ENCODE peak calls at places on chromosomes 16 and 17, in eight cellular contexts. One of them, this sample, is unnamed.

GRCh38 chr17:71071837-71072236 is 902.5 kb downstream of the KCNJ2 start:
- DNase-seq in osteocyte: no peak
- DNase-seq in Peyer's patch: no peak
- DNase-seq in amniotic stem cell: no peak
- DNase-seq in stimulated activated CD8-positive, alpha-beta memory T cell treated with anti-CD3 and anti-CD28 coated beads, Interleukin-2, amount 100 ng/mL, for 1 hour: no peak
- DNase-seq in stimulated activated CD4-positive, alpha-beta T cell treated with anti-CD3 and anti-CD28 coated beads, Interleukin-1b, Interleukin-23, amount 100 ng/mL, for 4 hours: no peak
- DNase-seq in B cell: no peak
- DNase-seq in effector CD4-positive, alpha-beta T cell: no peak
- DNase-seq in this sample: peak; percentile 66

GRCh38 chr17:16463341-16464000 is 28.5 kb downstream of the LRRC75A start:
- DNase-seq in osteocyte: no peak
- DNase-seq in effector CD4-positive, alpha-beta T cell: no peak
- DNase-seq in B cell: no peak
- DNase-seq in stimulated activated CD8-positive, alpha-beta memory T cell treated with anti-CD3 and anti-CD28 coated beads, Interleukin-2, amount 100 ng/mL, for 1 hour: no peak
- DNase-seq in Peyer's patch: peak; percentile 91
- DNase-seq in amniotic stem cell: no peak
- DNase-seq in stimulated activated CD4-positive, alpha-beta T cell treated with anti-CD3 and anti-CD28 coated beads, Interleukin-1b, Interleukin-23, amount 100 ng/mL, for 4 hours: no peak
- DNase-seq in this sample: peak; percentile 66

GRCh38 chr17:1649116-1649843 is 386 bp downstream of the RILP start:
- DNase-seq in stimulated activated CD4-positive, alpha-beta T cell treated with anti-CD3 and anti-CD28 coated beads, Interleukin-1b, Interleukin-23, amount 100 ng/mL, for 4 hours: peak; percentile 70
- DNase-seq in osteocyte: peak; percentile 97
- DNase-seq in effector CD4-positive, alpha-beta T cell: peak; percentile 66
- DNase-seq in B cell: peak; percentile 87
- DNase-seq in Peyer's patch: no peak
- DNase-seq in stimulated activated CD8-positive, alpha-beta memory T cell treated with anti-CD3 and anti-CD28 coated beads, Interleukin-2, amount 100 ng/mL, for 1 hour: peak; percentile 64
- DNase-seq in amniotic stem cell: peak; percentile 72
- DNase-seq in this sample: peak; percentile 46

GRCh38 chr17:47300718-47301117 is 23.0 kb upstream of the EFCAB13 start:
- DNase-seq in osteocyte: no peak
- DNase-seq in stimulated activated CD8-positive, alpha-beta memory T cell treated with anti-CD3 and anti-CD28 coated beads, Interleukin-2, amount 100 ng/mL, for 1 hour: no peak
- DNase-seq in Peyer's patch: no peak
- DNase-seq in amniotic stem cell: no peak
- DNase-seq in stimulated activated CD4-positive, alpha-beta T cell treated with anti-CD3 and anti-CD28 coated beads, Interleukin-1b, Interleukin-23, amount 100 ng/mL, for 4 hours: no peak
- DNase-seq in effector CD4-positive, alpha-beta T cell: no peak
- DNase-seq in B cell: no peak
- DNase-seq in this sample: no peak

GRCh38 chr17:33229499-33229898 is 63.6 kb downstream of the ASIC2 start:
- DNase-seq in Peyer's patch: no peak
- DNase-seq in B cell: no peak
- DNase-seq in amniotic stem cell: no peak
- DNase-seq in osteocyte: no peak
- DNase-seq in effector CD4-positive, alpha-beta T cell: no peak
- DNase-seq in stimulated activated CD8-positive, alpha-beta memory T cell treated with anti-CD3 and anti-CD28 coated beads, Interleukin-2, amount 100 ng/mL, for 1 hour: no peak
- DNase-seq in stimulated activated CD4-positive, alpha-beta T cell treated with anti-CD3 and anti-CD28 coated beads, Interleukin-1b, Interleukin-23, amount 100 ng/mL, for 4 hours: no peak
- DNase-seq in this sample: no peak

GRCh38 chr16:50615891-50616290 is 65.2 kb downstream of the SNX20 start:
- DNase-seq in B cell: no peak
- DNase-seq in stimulated activated CD8-positive, alpha-beta memory T cell treated with anti-CD3 and anti-CD28 coated beads, Interleukin-2, amount 100 ng/mL, for 1 hour: no peak
- DNase-seq in amniotic stem cell: no peak
- DNase-seq in osteocyte: no peak
- DNase-seq in stimulated activated CD4-positive, alpha-beta T cell treated with anti-CD3 and anti-CD28 coated beads, Interleukin-1b, Interleukin-23, amount 100 ng/mL, for 4 hours: no peak
- DNase-seq in effector CD4-positive, alpha-beta T cell: no peak
- DNase-seq in Peyer's patch: no peak
- DNase-seq in this sample: no peak

GRCh38 chr16:56255904-56256303 is 64.6 kb downstream of the GNAO1 start:
- DNase-seq in stimulated activated CD8-positive, alpha-beta memory T cell treated with anti-CD3 and anti-CD28 coated beads, Interleukin-2, amount 100 ng/mL, for 1 hour: no peak
- DNase-seq in stimulated activated CD4-positive, alpha-beta T cell treated with anti-CD3 and anti-CD28 coated beads, Interleukin-1b, Interleukin-23, amount 100 ng/mL, for 4 hours: no peak
- DNase-seq in amniotic stem cell: no peak
- DNase-seq in osteocyte: no peak
- DNase-seq in effector CD4-positive, alpha-beta T cell: no peak
- DNase-seq in B cell: no peak
- DNase-seq in Peyer's patch: no peak
- DNase-seq in this sample: no peak

GRCh38 chr16:68265078-68265925 is 976 bp downstream of the SLC7A6 start:
- DNase-seq in Peyer's patch: peak; percentile 72
- DNase-seq in stimulated activated CD8-positive, alpha-beta memory T cell treated with anti-CD3 and anti-CD28 coated beads, Interleukin-2, amount 100 ng/mL, for 1 hour: no peak
- DNase-seq in B cell: peak; percentile 57
- DNase-seq in effector CD4-positive, alpha-beta T cell: peak; percentile 52
- DNase-seq in amniotic stem cell: peak; percentile 36
- DNase-seq in stimulated activated CD4-positive, alpha-beta T cell treated with anti-CD3 and anti-CD28 coated beads, Interleukin-1b, Interleukin-23, amount 100 ng/mL, for 4 hours: peak; percentile 31
- DNase-seq in osteocyte: no peak
- DNase-seq in this sample: peak; percentile 33

GRCh38 chr16:54655171-54655590 is 275.5 kb upstream of the IRX5 start:
- DNase-seq in osteocyte: no peak
- DNase-seq in effector CD4-positive, alpha-beta T cell: no peak
- DNase-seq in stimulated activated CD4-positive, alpha-beta T cell treated with anti-CD3 and anti-CD28 coated beads, Interleukin-1b, Interleukin-23, amount 100 ng/mL, for 4 hours: no peak
- DNase-seq in Peyer's patch: no peak
- DNase-seq in stimulated activated CD8-positive, alpha-beta memory T cell treated with anti-CD3 and anti-CD28 coated beads, Interleukin-2, amount 100 ng/mL, for 1 hour: no peak
- DNase-seq in amniotic stem cell: no peak
- DNase-seq in B cell: no peak
- DNase-seq in this sample: peak; percentile 60

GRCh38 chr16:24766057-24766456 is 36.6 kb downstream of the TNRC6A start:
- DNase-seq in stimulated activated CD4-positive, alpha-beta T cell treated with anti-CD3 and anti-CD28 coated beads, Interleukin-1b, Interleukin-23, amount 100 ng/mL, for 4 hours: no peak
- DNase-seq in osteocyte: no peak
- DNase-seq in stimulated activated CD8-positive, alpha-beta memory T cell treated with anti-CD3 and anti-CD28 coated beads, Interleukin-2, amount 100 ng/mL, for 1 hour: no peak
- DNase-seq in B cell: no peak
- DNase-seq in amniotic stem cell: no peak
- DNase-seq in effector CD4-positive, alpha-beta T cell: no peak
- DNase-seq in Peyer's patch: no peak
- DNase-seq in this sample: no peak

GRCh38 chr17:79811036-79811887 is 14.4 kb upstream of the CBX8 start:
- DNase-seq in amniotic stem cell: no peak
- DNase-seq in Peyer's patch: peak; percentile 56
- DNase-seq in B cell: peak; percentile 60
- DNase-seq in stimulated activated CD4-positive, alpha-beta T cell treated with anti-CD3 and anti-CD28 coated beads, Interleukin-1b, Interleukin-23, amount 100 ng/mL, for 4 hours: no peak
- DNase-seq in osteocyte: no peak
- DNase-seq in effector CD4-positive, alpha-beta T cell: no peak
- DNase-seq in stimulated activated CD8-positive, alpha-beta memory T cell treated with anti-CD3 and anti-CD28 coated beads, Interleukin-2, amount 100 ng/mL, for 1 hour: no peak
- DNase-seq in this sample: no peak

GRCh38 chr16:80954985-80955384 is 51.7 kb downstream of the CMC2 start:
- DNase-seq in stimulated activated CD4-positive, alpha-beta T cell treated with anti-CD3 and anti-CD28 coated beads, Interleukin-1b, Interleukin-23, amount 100 ng/mL, for 4 hours: no peak
- DNase-seq in stimulated activated CD8-positive, alpha-beta memory T cell treated with anti-CD3 and anti-CD28 coated beads, Interleukin-2, amount 100 ng/mL, for 1 hour: no peak
- DNase-seq in effector CD4-positive, alpha-beta T cell: no peak
- DNase-seq in amniotic stem cell: no peak
- DNase-seq in B cell: no peak
- DNase-seq in osteocyte: no peak
- DNase-seq in Peyer's patch: no peak
- DNase-seq in this sample: no peak